ENCODE peak calls at places on chromosomes 7 and 10, in seven cellular contexts. Y is T47D; R is GM23248; L is nephron progenitor cell; U is heart right ventricle; Q is activated CD4-positive, CD25-positive, alpha-beta regulatory T cell; N is upper lobe of left lung. S is an unnamed sample.

GRCh38 chr7:138491612-138492386 is 31.7 kb downstream of the TRIM24 start:
- DNase-seq in Y (no peak), R (no peak), L (no peak), U (no peak), Q (no peak), N (no peak), S (peak)

GRCh38 chr7:30166155-30166840 is 31.5 kb downstream of the MTURN start:
- DNase-seq in Y (peak), R (peak), L (no peak), U (no peak), Q (no peak), N (peak), S (no peak)

GRCh38 chr7:27520828-27521790 is 141.6 kb downstream of the HIBADH start:
- DNase-seq in Y (no peak), R (peak), L (no peak), U (no peak), Q (no peak), N (no peak), S (peak)

GRCh38 chr7:4833691-4834600 is 27.9 kb downstream of the PAPOLB start:
- DNase-seq in Y (no peak), R (no peak), L (no peak), U (no peak), Q (no peak), N (no peak), S (no peak)

GRCh38 chr7:101119876-101120275 is 7.0 kb upstream of the SERPINE1 start:
- DNase-seq in Y (no peak), R (peak), L (no peak), U (no peak), Q (no peak), N (no peak), S (no peak)

GRCh38 chr7:134419085-134419484 is 39.8 kb downstream of the AKR1B1 start:
- DNase-seq in Y (no peak), R (no peak), L (no peak), U (no peak), Q (no peak), N (no peak), S (no peak)

GRCh38 chr10:112951349-112952281 is 1.6 kb downstream of the TCF7L2 start:
- DNase-seq in Y (no peak), R (peak), L (peak), U (peak), Q (no peak), N (peak), S (no peak)

GRCh38 chr7:145030754-145031153 is 194.9 kb upstream of the TPK1 start:
- DNase-seq in Y (no peak), R (no peak), L (no peak), U (no peak), Q (no peak), N (no peak), S (no peak)

GRCh38 chr7:155377837-155378579 is 79.9 kb upstream of the EN2 start:
- DNase-seq in Y (peak), R (peak), L (peak), U (no peak), Q (no peak), N (no peak), S (no peak)

GRCh38 chr7:105161366-105161765 is 147.4 kb downstream of the KMT2E start:
- DNase-seq in Y (no peak), R (no peak), L (no peak), U (no peak), Q (no peak), N (peak), S (no peak)

GRCh38 chr10:105253843-105254242 is 612.8 kb downstream of the SORCS3 start:
- DNase-seq in Y (no peak), R (no peak), L (no peak), U (no peak), Q (no peak), N (no peak), S (no peak)

GRCh38 chr10:36526045-36526444 is 599.4 kb upstream of the ANKRD30A start:
- DNase-seq in Y (no peak), R (no peak), L (no peak), U (no peak), Q (no peak), N (no peak), S (no peak)

GRCh38 chr7:155998766-155999630 is 186.7 kb upstream of the SHH start:
- DNase-seq in Y (no peak), R (no peak), L (no peak), U (no peak), Q (no peak), N (peak), S (no peak)

GRCh38 chr7:17625038-17625437 is 315.3 kb downstream of the SNX13 start:
- DNase-seq in Y (no peak), R (peak), L (no peak), U (no peak), Q (no peak), N (no peak), S (peak)

GRCh38 chr10:34721201-34721840 is 93.8 kb downstream of the PARD3 start:
- DNase-seq in Y (no peak), R (peak), L (no peak), U (no peak), Q (no peak), N (no peak), S (no peak)

GRCh38 chr7:50206521-50207250 is 97.8 kb upstream of the IKZF1 start:
- DNase-seq in Y (no peak), R (peak), L (no peak), U (no peak), Q (peak), N (peak), S (no peak)

GRCh38 chr10:66680886-66681285 is 244.9 kb upstream of the LRRTM3 start:
- DNase-seq in Y (no peak), R (no peak), L (no peak), U (no peak), Q (no peak), N (no peak), S (no peak)

GRCh38 chr10:122279725-122280141 is 8.6 kb downstream of the BTBD16 start:
- DNase-seq in Y (no peak), R (peak), L (peak), U (no peak), Q (no peak), N (peak), S (no peak)

GRCh38 chr7:96311967-96312366 is 9.9 kb downstream of the SLC25A13 start:
- DNase-seq in Y (no peak), R (peak), L (no peak), U (peak), Q (no peak), N (peak), S (no peak)

GRCh38 chr7:24820730-24821044 is 63.4 kb upstream of the GSDME start:
- DNase-seq in Y (no peak), R (no peak), L (no peak), U (no peak), Q (no peak), N (no peak), S (no peak)

GRCh38 chr10:60099998-60100747 is 193.8 kb upstream of the CCDC6 start:
- DNase-seq in Y (peak), R (peak), L (peak), U (no peak), Q (no peak), N (no peak), S (no peak)

S was measured in retinal pigment epithelial cell.